ENCODE peak calls at places on chromosomes 6 and 20, in six cellular contexts. One of them, this sample, is unnamed.

GRCh38 chr6:157644043-157644810 is 178.8 kb upstream of the SNX9 start:
- DNase-seq in endodermal cell: no peak
- DNase-seq in fibroblast of mammary gland: no peak
- DNase-seq in sigmoid colon: peak; percentile 51
- DNase-seq in IMR-90: no peak
- DNase-seq in DND-41: peak; percentile 8
- DNase-seq in this sample: peak; percentile 51

GRCh38 chr6:163287626-163288025 is 126.9 kb upstream of the QKI start:
- DNase-seq in IMR-90: no peak
- DNase-seq in DND-41: no peak
- DNase-seq in fibroblast of mammary gland: no peak
- DNase-seq in sigmoid colon: no peak
- DNase-seq in endodermal cell: no peak
- DNase-seq in this sample: no peak

GRCh38 chr20:3973705-3974104 is 41.7 kb downstream of the RNF24 start:
- DNase-seq in endodermal cell: no peak
- DNase-seq in IMR-90: no peak
- DNase-seq in DND-41: no peak
- DNase-seq in sigmoid colon: no peak
- DNase-seq in fibroblast of mammary gland: no peak
- DNase-seq in this sample: peak; percentile 17

GRCh38 chr20:46130534-46130933 is 12.4 kb downstream of the CD40 start:
- DNase-seq in DND-41: no peak
- DNase-seq in endodermal cell: no peak
- DNase-seq in fibroblast of mammary gland: no peak
- DNase-seq in sigmoid colon: peak; percentile 55
- DNase-seq in IMR-90: no peak
- DNase-seq in this sample: no peak

GRCh38 chr6:32967151-32968091 is 973 bp upstream of the BRD2 start:
- DNase-seq in IMR-90: peak; percentile 49
- DNase-seq in fibroblast of mammary gland: peak; percentile 64
- DNase-seq in DND-41: peak; percentile 58
- DNase-seq in endodermal cell: peak; percentile 80
- DNase-seq in sigmoid colon: no peak
- DNase-seq in this sample: peak; percentile 57

GRCh38 chr6:4169028-4169789 is 33.8 kb upstream of the ECI2 start:
- DNase-seq in IMR-90: peak; percentile 42
- DNase-seq in DND-41: no peak
- DNase-seq in fibroblast of mammary gland: peak; percentile 69
- DNase-seq in sigmoid colon: no peak
- DNase-seq in endodermal cell: peak; percentile 60
- DNase-seq in this sample: no peak

GRCh38 chr6:65000815-65001214 is 706.2 kb downstream of the EYS start:
- DNase-seq in IMR-90: no peak
- DNase-seq in sigmoid colon: no peak
- DNase-seq in endodermal cell: no peak
- DNase-seq in fibroblast of mammary gland: no peak
- DNase-seq in DND-41: no peak
- DNase-seq in this sample: no peak

GRCh38 chr20:36547186-36548005 is 6.1 kb downstream of the MYL9 start:
- DNase-seq in DND-41: no peak
- DNase-seq in fibroblast of mammary gland: no peak
- DNase-seq in IMR-90: no peak
- DNase-seq in sigmoid colon: peak; percentile 66
- DNase-seq in endodermal cell: peak; percentile 41
- DNase-seq in this sample: no peak

GRCh38 chr6:72619883-72620696 is 1.8 kb upstream of the KCNQ5 start:
- DNase-seq in IMR-90: peak; percentile 45
- DNase-seq in sigmoid colon: no peak
- DNase-seq in DND-41: peak; percentile 71
- DNase-seq in endodermal cell: peak; percentile 74
- DNase-seq in fibroblast of mammary gland: no peak
- DNase-seq in this sample: peak; percentile 47

GRCh38 chr6:54291146-54291545 is 17.1 kb upstream of the TINAG start:
- DNase-seq in endodermal cell: no peak
- DNase-seq in IMR-90: peak; percentile 70
- DNase-seq in sigmoid colon: no peak
- DNase-seq in DND-41: no peak
- DNase-seq in fibroblast of mammary gland: peak; percentile 87
- DNase-seq in this sample: peak; percentile 62

GRCh38 chr20:46040902-46041535 is 12.0 kb downstream of the SLC12A5 start:
- DNase-seq in endodermal cell: peak; percentile 93
- DNase-seq in sigmoid colon: no peak
- DNase-seq in IMR-90: peak; percentile 26
- DNase-seq in DND-41: peak; percentile 75
- DNase-seq in fibroblast of mammary gland: peak; percentile 25
- DNase-seq in this sample: peak; percentile 41

GRCh38 chr20:24985802-24986201 is 6.7 kb downstream of the APMAP start:
- DNase-seq in endodermal cell: peak; percentile 16
- DNase-seq in sigmoid colon: peak; percentile 50
- DNase-seq in fibroblast of mammary gland: no peak
- DNase-seq in IMR-90: no peak
- DNase-seq in DND-41: peak; percentile 1
- DNase-seq in this sample: no peak

GRCh38 chr6:26064619-26065257 is 22.5 kb upstream of the HFE start:
- DNase-seq in sigmoid colon: no peak
- DNase-seq in fibroblast of mammary gland: peak; percentile 63
- DNase-seq in IMR-90: peak; percentile 59
- DNase-seq in DND-41: peak; percentile 51
- DNase-seq in endodermal cell: peak; percentile 64
- DNase-seq in this sample: peak; percentile 69

GRCh38 chr6:149403534-149403933 is 3.5 kb downstream of the SUMO4 start:
- DNase-seq in sigmoid colon: no peak
- DNase-seq in IMR-90: no peak
- DNase-seq in fibroblast of mammary gland: no peak
- DNase-seq in DND-41: no peak
- DNase-seq in endodermal cell: no peak
- DNase-seq in this sample: no peak

GRCh38 chr6:34067814-34068213 is 78.1 kb downstream of the GRM4 start:
- DNase-seq in DND-41: no peak
- DNase-seq in endodermal cell: peak; percentile 69
- DNase-seq in fibroblast of mammary gland: no peak
- DNase-seq in IMR-90: no peak
- DNase-seq in sigmoid colon: no peak
- DNase-seq in this sample: no peak

GRCh38 chr6:42520786-42521607 is 42.8 kb upstream of the UBR2 start:
- DNase-seq in endodermal cell: no peak
- DNase-seq in sigmoid colon: no peak
- DNase-seq in fibroblast of mammary gland: peak; percentile 85
- DNase-seq in IMR-90: peak; percentile 80
- DNase-seq in DND-41: no peak
- DNase-seq in this sample: peak; percentile 55

GRCh38 chr20:46710149-46710913 is 882 bp downstream of the SLC2A10 start:
- DNase-seq in IMR-90: no peak
- DNase-seq in sigmoid colon: no peak
- DNase-seq in endodermal cell: no peak
- DNase-seq in fibroblast of mammary gland: no peak
- DNase-seq in DND-41: no peak
- DNase-seq in this sample: peak; percentile 15

GRCh38 chr20:58044286-58044685 is 184.2 kb downstream of the ANKRD60 start:
- DNase-seq in endodermal cell: no peak
- DNase-seq in IMR-90: no peak
- DNase-seq in fibroblast of mammary gland: no peak
- DNase-seq in sigmoid colon: no peak
- DNase-seq in DND-41: no peak
- DNase-seq in this sample: no peak

GRCh38 chr6:138115877-138116660 is 8.8 kb upstream of the PERP start:
- DNase-seq in DND-41: peak; percentile 47
- DNase-seq in IMR-90: peak; percentile 74
- DNase-seq in endodermal cell: peak; percentile 72
- DNase-seq in fibroblast of mammary gland: peak; percentile 71
- DNase-seq in sigmoid colon: peak; percentile 74
- DNase-seq in this sample: peak; percentile 82

GRCh38 chr6:43740321-43740960 is 29.6 kb upstream of the VEGFA start:
- DNase-seq in DND-41: no peak
- DNase-seq in fibroblast of mammary gland: no peak
- DNase-seq in IMR-90: no peak
- DNase-seq in endodermal cell: peak; percentile 57
- DNase-seq in sigmoid colon: peak; percentile 37
- DNase-seq in this sample: no peak

GRCh38 chr6:29791786-29792122 is 35.9 kb upstream of the HLA-G start:
- DNase-seq in IMR-90: no peak
- DNase-seq in sigmoid colon: no peak
- DNase-seq in fibroblast of mammary gland: no peak
- DNase-seq in DND-41: no peak
- DNase-seq in endodermal cell: no peak
- DNase-seq in this sample: no peak

DNA sequence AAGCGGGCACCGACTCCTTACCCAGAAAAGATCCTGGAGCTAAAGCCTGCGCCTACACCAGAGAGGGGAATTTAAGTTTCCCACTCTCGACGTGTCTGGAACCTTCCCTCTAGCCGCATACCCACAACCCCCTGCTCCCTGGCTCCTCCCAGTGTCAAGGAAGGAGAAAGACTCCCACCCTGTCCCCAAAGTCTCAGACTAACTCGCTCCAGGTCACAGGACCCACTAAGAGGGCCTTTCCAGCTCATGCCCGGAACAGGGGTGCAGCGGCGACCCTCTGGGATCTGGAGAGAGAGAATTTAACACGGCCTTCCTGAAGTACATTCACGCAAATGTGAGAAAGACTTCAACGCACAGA is 3.9 kb downstream of the LINC00237 start:
- DNase-seq in IMR-90: no peak
- DNase-seq in sigmoid colon: no peak
- DNase-seq in endodermal cell: peak; percentile 85
- DNase-seq in DND-41: no peak
- DNase-seq in fibroblast of mammary gland: no peak
- DNase-seq in this sample: no peak
- H3K4me3 ChIP-seq in IMR-90: no peak overlapping the region
- H3K4me3 ChIP-seq in sigmoid colon: peak overlapping the region; percentile 42
- H3K4me3 ChIP-seq in endodermal cell: peak overlapping the region; percentile 81
- H3K4me3 ChIP-seq in DND-41: no peak overlapping the region
- H3K4me3 ChIP-seq in fibroblast of mammary gland: no peak overlapping the region
- H3K4me3 ChIP-seq in this sample: no peak overlapping the region

GRCh38 chr20:59082077-59082740 is 39.6 kb upstream of the PRELID3B start:
- DNase-seq in IMR-90: peak; percentile 84
- DNase-seq in fibroblast of mammary gland: peak; percentile 17
- DNase-seq in endodermal cell: no peak
- DNase-seq in sigmoid colon: no peak
- DNase-seq in DND-41: no peak
- DNase-seq in this sample: peak; percentile 7
- TF ChIP-seq CTCF in IMR-90: no peak
- TF ChIP-seq CTCF in fibroblast of mammary gland: peak; percentile 47
- TF ChIP-seq CTCF in endodermal cell: peak; percentile 77
- TF ChIP-seq CTCF in sigmoid colon: no peak
- TF ChIP-seq CTCF in DND-41: peak; percentile 45
- TF ChIP-seq CTCF in this sample: peak; percentile 49

GRCh38 chr6:165662671-165663282 is at the start of gene PDE10A:
- DNase-seq in sigmoid colon: peak; percentile 80
- DNase-seq in endodermal cell: peak; percentile 86
- DNase-seq in IMR-90: peak; percentile 55
- DNase-seq in fibroblast of mammary gland: no peak
- DNase-seq in DND-41: no peak
- DNase-seq in this sample: peak; percentile 63

GRCh38 chr6:165664553-165665383 is 1.7 kb upstream of the PDE10A start:
- DNase-seq in IMR-90: no peak
- DNase-seq in fibroblast of mammary gland: no peak
- DNase-seq in sigmoid colon: no peak
- DNase-seq in endodermal cell: no peak
- DNase-seq in DND-41: no peak
- DNase-seq in this sample: peak; percentile 29

GRCh38 chr6:165663283-165663735 is 268 bp upstream of the PDE10A start:
- DNase-seq in DND-41: no peak
- DNase-seq in sigmoid colon: peak; percentile 78
- DNase-seq in endodermal cell: peak; percentile 82
- DNase-seq in fibroblast of mammary gland: peak; percentile 31
- DNase-seq in IMR-90: peak; percentile 61
- DNase-seq in this sample: peak; percentile 72

GRCh38 chr6:165665384-165665672 is 2.3 kb upstream of the PDE10A start:
- DNase-seq in DND-41: no peak
- DNase-seq in fibroblast of mammary gland: no peak
- DNase-seq in endodermal cell: no peak
- DNase-seq in IMR-90: no peak
- DNase-seq in sigmoid colon: no peak
- DNase-seq in this sample: no peak

GRCh38 chr6:165663736-165664552 is 903 bp upstream of the PDE10A start:
- DNase-seq in endodermal cell: peak; percentile 77
- DNase-seq in DND-41: no peak
- DNase-seq in IMR-90: no peak
- DNase-seq in sigmoid colon: no peak
- DNase-seq in fibroblast of mammary gland: peak; percentile 18
- DNase-seq in this sample: no peak
- H3K4me3 ChIP-seq in endodermal cell: peak overlapping the region; percentile 82
- H3K4me3 ChIP-seq in DND-41: no peak overlapping the region
- H3K4me3 ChIP-seq in IMR-90: peak overlapping the region; percentile 75
- H3K4me3 ChIP-seq in sigmoid colon: peak overlapping the region; percentile 61
- H3K4me3 ChIP-seq in fibroblast of mammary gland: no peak overlapping the region
- H3K4me3 ChIP-seq in this sample: peak overlapping the region; percentile 75

GRCh38 chr6:13629459-13630116 is 14.5 kb downstream of the NOL7 start:
- DNase-seq in sigmoid colon: no peak
- DNase-seq in endodermal cell: no peak
- DNase-seq in fibroblast of mammary gland: no peak
- DNase-seq in DND-41: no peak
- DNase-seq in IMR-90: no peak
- DNase-seq in this sample: no peak

GRCh38 chr6:13630499-13630898 is 15.4 kb downstream of the NOL7 start:
- DNase-seq in DND-41: no peak
- DNase-seq in IMR-90: no peak
- DNase-seq in fibroblast of mammary gland: no peak
- DNase-seq in endodermal cell: no peak
- DNase-seq in sigmoid colon: no peak
- DNase-seq in this sample: no peak

GRCh38 chr6:13624871-13625288 is 9.7 kb downstream of the NOL7 start:
- DNase-seq in fibroblast of mammary gland: peak; percentile 54
- DNase-seq in endodermal cell: peak; percentile 76
- DNase-seq in sigmoid colon: no peak
- DNase-seq in DND-41: peak; percentile 36
- DNase-seq in IMR-90: peak; percentile 44
- DNase-seq in this sample: peak; percentile 48
- TF ChIP-seq CTCF in fibroblast of mammary gland: peak; percentile 66
- TF ChIP-seq CTCF in endodermal cell: peak; percentile 84
- TF ChIP-seq CTCF in sigmoid colon: peak; percentile 26
- TF ChIP-seq CTCF in DND-41: peak; percentile 65
- TF ChIP-seq CTCF in IMR-90: peak; percentile 46
- TF ChIP-seq CTCF in this sample: peak; percentile 51

DNA sequence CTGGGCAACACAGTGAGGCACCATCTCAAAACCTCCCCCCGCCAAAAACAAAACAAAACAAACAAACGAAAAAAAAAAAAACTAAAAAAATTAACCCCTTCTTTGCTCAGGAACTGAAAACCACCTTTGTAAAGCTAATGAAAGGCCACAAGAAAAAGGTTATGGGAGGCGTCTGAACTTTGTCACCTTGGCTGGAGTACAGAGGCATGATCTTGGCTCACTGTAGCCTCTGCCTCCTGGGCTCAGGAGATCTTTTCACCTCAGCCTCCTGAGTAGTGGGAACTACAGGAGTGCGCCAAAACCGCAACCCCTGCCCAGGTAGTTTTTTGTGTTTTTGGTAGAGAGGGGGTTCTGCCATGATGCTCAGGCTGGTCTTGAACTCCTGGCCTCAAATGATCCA is 337.9 kb downstream of the TBC1D32 start:
- DNase-seq in IMR-90: no peak
- DNase-seq in sigmoid colon: no peak
- DNase-seq in endodermal cell: no peak
- DNase-seq in fibroblast of mammary gland: no peak
- DNase-seq in DND-41: no peak
- DNase-seq in this sample: no peak
- H3K4me3 ChIP-seq in IMR-90: no peak overlapping the region
- H3K4me3 ChIP-seq in sigmoid colon: no peak overlapping the region
- H3K4me3 ChIP-seq in endodermal cell: no peak overlapping the region
- H3K4me3 ChIP-seq in fibroblast of mammary gland: no peak overlapping the region
- H3K4me3 ChIP-seq in DND-41: no peak overlapping the region
- H3K4me3 ChIP-seq in this sample: no peak overlapping the region

This sample was measured in fibroblast of the aortic adventitia.